ENCODE peak calls at places on chromosomes 12 and 14, in eight cellular contexts. G is ovary, B is fibroblast of lung, F is tibial artery, E is endodermal cell, I is heart right ventricle, U is BJ, C is left ventricle myocardium inferior. J is an unnamed sample.

GRCh38 chr12:56897844-56898341 is 36.3 kb downstream of the SDR9C7 start:
- DNase-seq in B (peak), F (no peak), G (no peak), I (no peak), C (no peak), E (no peak), U (no peak), J (peak)

GRCh38 chr12:75812341-75813018 is 219.1 kb downstream of the PHLDA1 start:
- DNase-seq in E (peak), G (no peak), U (peak), F (no peak), C (no peak), B (peak), I (no peak), J (peak)

GRCh38 chr14:103541944-103542544 is 13.0 kb downstream of the TRMT61A start:
- DNase-seq in F (no peak), B (no peak), I (no peak), C (no peak), G (peak), U (no peak), E (no peak), J (no peak)

GRCh38 chr12:78584695-78585094 is 279.9 kb upstream of the SYT1 start:
- DNase-seq in C (no peak), F (no peak), I (no peak), E (peak), B (peak), U (no peak), G (no peak), J (peak)

GRCh38 chr12:132866251-132866828 is 21.1 kb downstream of the CHFR start:
- DNase-seq in I (no peak), G (no peak), B (peak), E (no peak), C (no peak), F (no peak), U (no peak), J (peak)

GRCh38 chr14:74531467-74531866 is 37.9 kb downstream of the ISCA2 start:
- DNase-seq in I (peak), G (no peak), C (peak), E (peak), F (no peak), B (peak), U (no peak), J (peak)

GRCh38 chr12:12993367-12993766 is 6.7 kb downstream of the HEBP1 start:
- DNase-seq in U (no peak), I (no peak), G (no peak), C (no peak), B (no peak), F (no peak), E (no peak), J (no peak)

GRCh38 chr14:74038015-74038859 is 19.1 kb downstream of the BBOF1 start:
- DNase-seq in B (peak), F (no peak), I (no peak), U (no peak), C (no peak), G (no peak), E (no peak), J (peak)

GRCh38 chr12:81520064-81520945 is 238.8 kb downstream of the PPFIA2 start:
- DNase-seq in F (no peak), E (no peak), I (no peak), U (no peak), G (no peak), B (peak), C (no peak), J (no peak)

GRCh38 chr12:117897379-117898161 is 71.2 kb downstream of the KSR2 start:
- DNase-seq in F (no peak), E (no peak), B (no peak), U (no peak), G (no peak), C (no peak), I (no peak), J (no peak)

GRCh38 chr12:15122349-15122748 is 98.9 kb downstream of the RERG start:
- DNase-seq in I (peak), U (no peak), B (no peak), E (no peak), C (no peak), G (no peak), F (no peak), J (no peak)

GRCh38 chr12:93894391-93895095 is 217.4 kb downstream of the CRADD start:
- DNase-seq in F (peak), B (peak), G (peak), C (peak), E (no peak), U (no peak), I (peak), J (peak)

GRCh38 chr12:116273813-116274551 is 3.5 kb downstream of the MED13L start:
- DNase-seq in F (no peak), E (no peak), U (no peak), B (no peak), C (no peak), I (no peak), G (no peak), J (no peak)

GRCh38 chr12:114669501-114670256 is 14.3 kb downstream of the TBX3 start:
- DNase-seq in I (no peak), G (no peak), U (no peak), C (no peak), E (peak), F (no peak), B (peak), J (peak)
- H3K4me3 ChIP-seq in I (peak), G (peak), U (peak), C (peak), E (peak), F (peak), B (peak), J (peak)

GRCh38 chr14:96304956-96305355 is 48.9 kb downstream of the BDKRB1 start:
- DNase-seq in B (no peak), I (no peak), C (no peak), U (no peak), E (peak), F (no peak), G (no peak), J (no peak)
- TF ChIP-seq CTCF in B (peak), I (no peak), C (no peak), U (peak), E (peak), F (no peak), G (no peak), J (peak)

GRCh38 chr12:110921262-110921661 is 883 bp upstream of the MYL2 start:
- DNase-seq in B (peak), U (no peak), G (no peak), I (no peak), E (no peak), F (no peak), C (no peak), J (no peak)
- H3K4me3 ChIP-seq in B (no peak), U (no peak), G (no peak), I (no peak), E (no peak), F (no peak), C (peak), J (no peak)

GRCh38 chr12:88342434-88342833 is 200.3 kb downstream of the TMTC3 start:
- DNase-seq in B (no peak), I (no peak), U (no peak), F (no peak), C (no peak), G (no peak), E (no peak), J (no peak)
- TF ChIP-seq CTCF in B (no peak), I (no peak), U (no peak), F (no peak), C (no peak), G (no peak), E (no peak), J (no peak)

GRCh38 chr14:72614891-72615410 is 278.9 kb downstream of the DPF3 start:
- DNase-seq in B (no peak), F (no peak), G (no peak), C (no peak), E (peak), U (no peak), I (no peak), J (no peak)

GRCh38 chr14:72616811-72617210 is 277.1 kb downstream of the DPF3 start:
- DNase-seq in E (no peak), B (no peak), C (no peak), F (no peak), G (no peak), U (no peak), I (no peak), J (no peak)

GRCh38 chr14:72614365-72614764 is 279.5 kb downstream of the DPF3 start:
- DNase-seq in C (no peak), G (no peak), B (no peak), I (no peak), U (no peak), F (no peak), E (peak), J (no peak)

GRCh38 chr14:72616294-72616693 is 277.6 kb downstream of the DPF3 start:
- DNase-seq in I (no peak), G (no peak), E (no peak), C (no peak), F (peak), U (no peak), B (no peak), J (no peak)

DNA sequence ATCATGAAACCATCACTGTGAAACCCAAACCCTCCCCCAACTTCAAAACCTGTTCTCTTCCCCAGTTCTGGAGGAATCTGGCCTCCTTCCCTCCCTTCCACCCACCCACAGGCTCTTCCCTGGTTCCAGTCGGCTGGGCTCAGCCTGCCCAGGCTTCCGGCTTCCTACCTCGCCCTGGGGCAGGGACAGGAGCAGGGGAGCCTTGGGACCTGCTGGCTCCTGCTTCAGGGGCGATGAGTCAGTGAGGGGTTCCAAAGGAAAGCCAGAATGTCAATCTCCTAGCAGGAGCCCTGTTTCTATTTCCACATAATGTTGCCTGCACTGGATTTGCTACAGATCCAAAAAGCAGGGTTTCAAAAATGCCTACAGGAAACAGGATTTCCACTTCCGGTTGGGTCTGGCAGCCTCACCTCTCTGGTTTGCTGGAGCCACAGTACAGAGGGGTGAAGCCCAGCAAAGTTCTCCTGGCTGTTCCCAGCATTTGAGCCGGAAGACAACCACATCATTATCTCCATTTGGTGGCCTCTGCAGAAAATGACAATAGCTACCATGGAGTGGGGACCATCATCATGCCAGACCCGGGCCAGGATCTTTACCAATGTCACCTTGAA is 278.3 kb downstream of the DPF3 start:
- DNase-seq in G (no peak), B (peak), I (no peak), U (no peak), C (no peak), E (peak), F (no peak), J (peak)
- H3K4me3 ChIP-seq in G (no peak), B (no peak), I (no peak), U (no peak), C (no peak), E (no peak), F (no peak), J (no peak)